ENCODE peak calls at places on chromosome 21, in six cellular contexts. H is naive B cell; F is T follicular helper cell; Z is DND-41; V is activated CD8-positive, alpha-beta memory T cell treated with anti-CD3 and anti-CD28 coated beads for 4 hours; C is AG09319. J is an unnamed sample.

GRCh38 chr21:42384184-42384583 is 11.7 kb downstream of the TMPRSS3 start:
- DNase-seq in Z (no peak), H (no peak), V (no peak), F (no peak), C (no peak), J (no peak)

GRCh38 chr21:34037446-34037845 is 35.9 kb upstream of the MRPS6 start:
- DNase-seq in F (no peak), V (no peak), Z (no peak), C (no peak), H (no peak), J (no peak)

GRCh38 chr21:33075596-33076195 is 5.8 kb downstream of the OLIG1 start:
- DNase-seq in C (no peak), Z (no peak), F (no peak), H (no peak), V (no peak), J (no peak)

GRCh38 chr21:41167348-41168342 is at the start of gene BACE2:
- DNase-seq in F (peak), V (no peak), C (peak), Z (peak), H (peak), J (no peak)

GRCh38 chr21:33937931-33938339 is 22.3 kb upstream of the ATP5PO start:
- DNase-seq in V (no peak), Z (no peak), C (no peak), F (peak), H (no peak), J (no peak)

GRCh38 chr21:16213518-16213917 is 483.7 kb downstream of the USP25 start:
- DNase-seq in Z (no peak), V (no peak), H (no peak), C (no peak), F (no peak), J (no peak)

GRCh38 chr21:32499249-32500055 is 85.9 kb downstream of the TCP10L start:
- DNase-seq in C (no peak), F (no peak), H (no peak), Z (no peak), V (no peak), J (no peak)

GRCh38 chr21:28150778-28151177 is 841.9 kb downstream of the LTN1 start:
- DNase-seq in F (no peak), V (no peak), C (no peak), Z (no peak), H (no peak), J (no peak)

GRCh38 chr21:39182016-39182415 is 1.2 kb downstream of the PSMG1 start:
- DNase-seq in H (no peak), F (no peak), V (no peak), Z (no peak), C (no peak), J (peak)

GRCh38 chr21:37799193-37800121 is 116.8 kb downstream of the KCNJ6 start:
- DNase-seq in Z (no peak), C (no peak), F (no peak), H (no peak), V (no peak), J (no peak)

GRCh38 chr21:14403681-14404318 is 20.9 kb upstream of the HSPA13 start:
- DNase-seq in V (no peak), C (no peak), Z (peak), F (no peak), H (peak), J (peak)

GRCh38 chr21:41520560-41521442 is 12.8 kb upstream of the TMPRSS2 start:
- DNase-seq in Z (no peak), V (no peak), H (no peak), F (no peak), C (no peak), J (no peak)

GRCh38 chr21:44774972-44775371 is 26.6 kb downstream of the UBE2G2 start:
- DNase-seq in F (no peak), Z (no peak), H (no peak), C (no peak), V (no peak), J (no peak)

GRCh38 chr21:15224346-15225086 is 159.7 kb upstream of the NRIP1 start:
- DNase-seq in F (no peak), Z (no peak), V (no peak), H (no peak), C (peak), J (no peak)

GRCh38 chr21:45624356-45624854 is 19.1 kb upstream of the PCBP3 start:
- DNase-seq in F (no peak), V (no peak), Z (no peak), H (no peak), C (no peak), J (no peak)